ENCODE peak calls at places on chromosomes 13 and 19, in seven cellular contexts. Z, Y, F, I, J, P and K are unnamed samples.

GRCh38 chr19:18112989-18113478 is 15.5 kb downstream of the MAST3 start:
- DNase-seq in Z (peak; percentile 83), P (no peak), Y (peak; percentile 71), I (peak; percentile 83), J (peak; percentile 97), F (peak; percentile 85), K (peak; percentile 90)

GRCh38 chr19:18700501-18701249 is 17.2 kb downstream of the CRTC1 start:
- DNase-seq in Y (no peak), I (peak; percentile 73), P (no peak), J (peak; percentile 87), F (peak; percentile 91), Z (peak; percentile 75), K (peak; percentile 93)

GRCh38 chr13:41458939-41459753 is 1.8 kb downstream of the RGCC start:
- DNase-seq in J (peak; percentile 74), I (no peak), F (peak; percentile 43), P (no peak), Z (peak; percentile 59), Y (peak; percentile 29), K (peak; percentile 7)

GRCh38 chr13:35978607-35979316 is 152.4 kb downstream of the DCLK1 start:
- DNase-seq in Y (peak; percentile 12), I (peak; percentile 29), F (no peak), J (peak; percentile 74), P (peak; percentile 18), Z (peak; percentile 72), K (peak; percentile 26)

GRCh38 chr13:113915786-113916329 is 52.0 kb upstream of the GAS6 start:
- DNase-seq in Y (no peak), P (no peak), Z (no peak), J (no peak), F (no peak), I (no peak), K (peak; percentile 5)

GRCh38 chr19:11479090-11479469 is 1.8 kb downstream of the ELAVL3 start:
- DNase-seq in Y (no peak), Z (no peak), F (no peak), P (no peak), J (no peak), I (no peak), K (no peak)

GRCh38 chr13:60078226-60078625 is 85.5 kb downstream of the DIAPH3 start:
- DNase-seq in J (no peak), F (no peak), I (no peak), Y (no peak), P (no peak), Z (no peak), K (no peak)

GRCh38 chr13:114107686-114108081 is 24.7 kb downstream of the RASA3 start:
- DNase-seq in Y (no peak), J (peak; percentile 39), P (no peak), I (no peak), F (peak; percentile 68), Z (no peak), K (peak; percentile 8)

GRCh38 chr13:69857188-69857821 is 250.3 kb upstream of the ATXN8OS start:
- DNase-seq in P (peak; percentile 10), Z (peak; percentile 66), I (no peak), Y (peak; percentile 0), J (no peak), F (no peak), K (no peak)

GRCh38 chr19:23294141-23294540 is 43.9 kb upstream of the ZNF724 start:
- DNase-seq in I (no peak), F (no peak), P (no peak), J (no peak), Z (no peak), Y (no peak), K (no peak)

DNA sequence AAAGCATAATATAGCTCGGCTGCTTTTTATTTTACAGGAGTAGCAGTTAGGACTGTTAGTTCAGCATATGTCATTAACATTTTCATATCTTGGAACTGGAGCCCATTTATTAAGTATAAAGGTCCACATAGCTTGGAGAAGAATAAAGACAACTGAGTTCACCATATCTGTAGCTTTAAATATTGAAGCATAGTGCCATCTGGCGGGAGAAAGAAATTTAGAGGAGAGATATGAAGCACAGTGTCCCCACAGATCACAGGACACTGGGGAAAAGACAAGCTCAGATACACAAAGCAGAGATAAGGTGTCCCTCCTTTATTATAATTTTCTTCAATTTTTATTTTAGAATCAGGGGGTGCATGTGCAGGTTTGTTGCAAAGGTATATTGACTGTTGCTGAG is 104.7 kb upstream of the FREM2 start:
- DNase-seq in Z (peak; percentile 59), P (peak; percentile 5), F (no peak), J (no peak), I (no peak), Y (peak; percentile 2), K (peak; percentile 6)
- TF ChIP-seq CTCF in Z (peak; percentile 63), P (peak; percentile 54), F (peak; percentile 41), J (peak; percentile 80), I (peak; percentile 28), Y (peak; percentile 45), K (no peak)

DNA sequence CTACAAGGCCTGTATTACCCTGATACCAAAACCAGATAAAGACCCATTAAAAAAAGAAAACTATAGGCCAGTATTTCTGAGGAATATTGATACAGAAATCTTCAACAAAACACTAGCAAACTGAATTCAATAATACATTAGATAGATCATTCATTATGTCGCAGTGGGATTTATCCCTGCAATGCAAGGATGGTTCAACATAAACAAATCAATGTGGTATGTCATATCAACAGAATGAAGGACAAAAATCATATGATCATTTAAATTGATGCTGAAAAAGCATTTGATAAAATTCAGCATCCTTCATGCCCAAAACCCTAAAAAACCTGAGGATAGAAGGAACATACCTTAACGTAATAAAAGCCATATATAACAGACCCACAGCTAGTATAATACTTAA is 50.0 kb downstream of the RB1 start:
- DNase-seq in Y (no peak), I (no peak), P (no peak), J (no peak), Z (no peak), F (no peak), K (no peak)
- H3K27ac ChIP-seq in Y (no peak overlapping the region), I (no peak overlapping the region), P (no peak overlapping the region), J (no peak overlapping the region), Z (no peak overlapping the region), F (no peak overlapping the region), K (no peak overlapping the region)

GRCh38 chr19:46049597-46049996 is 8.8 kb upstream of the IGFL4 start:
- DNase-seq in Z (no peak), Y (no peak), F (no peak), J (peak; percentile 89), P (no peak), I (no peak), K (no peak)
- TF ChIP-seq CTCF in Z (peak; percentile 33), Y (no peak), F (no peak), J (peak; percentile 69), P (peak; percentile 27), I (no peak), K (no peak)

GRCh38 chr19:47321582-47321981 is 10.4 kb upstream of the C5AR2 start:
- DNase-seq in Y (no peak), Z (no peak), J (no peak), F (no peak), I (no peak), P (no peak), K (no peak)
- H3K27ac ChIP-seq in Y (no peak overlapping the region), Z (no peak overlapping the region), J (no peak overlapping the region), F (no peak overlapping the region), I (no peak overlapping the region), P (no peak overlapping the region), K (no peak overlapping the region)

GRCh38 chr13:92901739-92902138 is 324.9 kb upstream of the GPC6 start:
- DNase-seq in Y (no peak), F (no peak), I (no peak), P (no peak), J (no peak), Z (peak; percentile 6), K (no peak)

GRCh38 chr13:92900455-92900854 is 326.2 kb upstream of the GPC6 start:
- DNase-seq in Z (no peak), Y (no peak), I (no peak), F (no peak), J (no peak), P (no peak), K (no peak)

GRCh38 chr13:92896842-92897241 is 329.8 kb upstream of the GPC6 start:
- DNase-seq in Y (no peak), J (peak; percentile 46), I (no peak), Z (peak; percentile 63), F (no peak), P (no peak), K (peak; percentile 37)
- TF ChIP-seq CTCF in Y (no peak), J (peak; percentile 77), I (no peak), Z (peak; percentile 52), F (no peak), P (no peak), K (peak; percentile 46)

GRCh38 chr19:1267441-1268391 is 1.4 kb upstream of the CIRBP start:
- DNase-seq in P (no peak), I (peak; percentile 48), J (peak; percentile 70), Z (no peak), Y (no peak), F (no peak), K (peak; percentile 47)
- H3K27ac ChIP-seq in P (peak overlapping the region; percentile 57), I (peak overlapping the region; percentile 100), J (no peak overlapping the region), Z (no peak overlapping the region), Y (peak overlapping the region; percentile 100), F (peak overlapping the region; percentile 100), K (peak overlapping the region; percentile 70)

DNA sequence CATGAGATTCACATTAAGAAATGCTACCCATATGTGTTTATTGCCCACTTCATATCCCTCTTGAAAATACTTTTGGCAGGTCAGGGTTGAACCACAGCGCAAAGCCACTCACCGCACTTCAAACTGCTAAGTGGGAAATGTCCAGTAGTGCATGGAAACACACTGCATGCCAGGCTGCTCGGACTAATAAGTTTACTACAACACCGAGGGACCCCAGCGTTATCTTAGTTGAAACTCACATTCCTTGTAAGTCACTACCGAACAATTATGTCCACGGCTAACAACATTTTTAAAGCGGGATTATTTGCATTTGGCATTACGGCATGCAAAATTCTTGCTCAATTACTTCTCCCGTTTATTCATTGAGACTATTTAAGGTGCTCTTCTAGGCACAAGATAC is 4.0 kb downstream of the BRD4 start:
- DNase-seq in F (no peak), J (no peak), Z (no peak), I (no peak), Y (no peak), P (no peak), K (no peak)
- TF ChIP-seq CTCF in F (no peak), J (no peak), Z (no peak), I (no peak), Y (no peak), P (no peak), K (no peak)

GRCh38 chr13:20831933-20832332 is 58.2 kb upstream of the EEF1AKMT1 start:
- DNase-seq in I (no peak), J (no peak), Z (no peak), Y (no peak), F (no peak), P (no peak), K (peak; percentile 79)
- H3K27ac ChIP-seq in I (no peak overlapping the region), J (no peak overlapping the region), Z (no peak overlapping the region), Y (no peak overlapping the region), F (peak overlapping the region; percentile 58), P (no peak overlapping the region), K (peak overlapping the region; percentile 39)

DNA sequence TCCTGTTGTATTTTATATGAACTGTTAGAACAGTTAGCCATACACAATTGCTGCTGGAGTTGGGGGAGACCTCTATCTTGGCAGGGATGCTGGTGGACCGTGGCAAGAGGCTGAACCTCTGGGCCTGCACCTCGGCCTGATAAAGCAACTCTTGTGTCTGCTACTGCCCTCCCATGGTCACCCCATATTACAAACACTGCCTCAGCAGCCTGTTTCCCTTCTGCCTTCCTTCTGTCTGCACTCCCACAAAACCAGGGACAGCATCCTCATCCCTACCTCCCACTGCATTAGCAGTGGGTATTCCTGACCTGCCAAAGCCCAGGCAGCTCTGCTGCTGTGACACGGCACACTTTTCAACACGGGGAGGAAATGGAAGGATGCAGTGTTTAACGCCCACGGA is 456.4 kb downstream of the FGF14 start:
- DNase-seq in P (no peak), I (no peak), Z (no peak), Y (no peak), F (no peak), J (peak; percentile 68), K (peak; percentile 41)
- TF ChIP-seq CTCF in P (no peak), I (no peak), Z (peak; percentile 12), Y (no peak), F (no peak), J (peak; percentile 55), K (peak; percentile 61)

GRCh38 chr13:106498571-106498970 is 36.9 kb downstream of the EFNB2 start:
- DNase-seq in P (no peak), J (no peak), I (no peak), Z (no peak), F (no peak), Y (no peak), K (no peak)
- H3K27ac ChIP-seq in P (no peak overlapping the region), J (no peak overlapping the region), I (no peak overlapping the region), Z (no peak overlapping the region), F (peak overlapping the region; percentile 17), Y (no peak overlapping the region), K (no peak overlapping the region)